ENCODE peak calls at places on chromosomes 5 and 9, in five cellular contexts. F, I, M, D and V are unnamed samples.

GRCh38 chr5:126446498-126447224 is 23.5 kb downstream of the GRAMD2B start:
- DNase-seq in M (no peak), F (no peak), I (no peak), D (peak), V (peak)

GRCh38 chr9:124693403-124693802 is 77.7 kb downstream of the NR6A1 start:
- DNase-seq in D (no peak), I (no peak), F (no peak), M (no peak), V (no peak)

GRCh38 chr5:5330723-5331530 is 91.5 kb upstream of the ICE1 start:
- DNase-seq in M (no peak), I (no peak), D (peak), F (no peak), V (no peak)

GRCh38 chr5:160181965-160182622 is 47.2 kb upstream of the FABP6 start:
- DNase-seq in F (no peak), I (no peak), M (no peak), D (peak), V (no peak)

GRCh38 chr9:93057024-93057702 is 1.3 kb upstream of the SUSD3 start:
- DNase-seq in I (peak), F (no peak), D (no peak), M (no peak), V (no peak)

GRCh38 chr9:125049212-125049611 is 94.1 kb downstream of the SCAI start:
- DNase-seq in M (no peak), I (no peak), F (peak), D (no peak), V (no peak)

GRCh38 chr5:177094224-177095087 is 7.7 kb downstream of the FGFR4 start:
- DNase-seq in I (no peak), F (no peak), D (peak), M (no peak), V (peak)

GRCh38 chr9:95055851-95056551 is 261.5 kb downstream of the FANCC start:
- DNase-seq in I (no peak), D (peak), F (no peak), M (no peak), V (no peak)

GRCh38 chr5:79236364-79236969 is 536 bp downstream of the JMY start:
- DNase-seq in D (peak), M (no peak), I (no peak), F (peak), V (no peak)

GRCh38 chr5:168528521-168529360 is at the start of gene FBLL1:
- DNase-seq in I (peak), F (peak), M (peak), D (peak), V (no peak)

GRCh38 chr9:82404484-82405280 is 416.1 kb downstream of the SPATA31D1 start:
- DNase-seq in F (no peak), I (no peak), M (no peak), D (peak), V (no peak)

GRCh38 chr9:105168935-105169334 is 75.5 kb upstream of the SLC44A1 start:
- DNase-seq in M (no peak), I (no peak), D (no peak), F (no peak), V (peak)

GRCh38 chr9:116589392-116590354 is 97.4 kb upstream of the TRIM32 start:
- DNase-seq in F (no peak), M (peak), I (peak), D (peak), V (peak)

GRCh38 chr5:127001621-127002296 is 28.6 kb downstream of the MARCHF3 start:
- DNase-seq in F (no peak), M (no peak), I (no peak), D (peak), V (peak)

GRCh38 chr5:122485226-122485625 is 173.2 kb downstream of the SNCAIP start:
- DNase-seq in F (no peak), M (no peak), I (no peak), D (no peak), V (no peak)

GRCh38 chr5:149448831-149449714 is 70.0 kb upstream of the IL17B start:
- DNase-seq in D (peak), F (no peak), M (no peak), I (no peak), V (peak)

GRCh38 chr9:127142291-127142690 is 19.9 kb upstream of the ANGPTL2 start:
- DNase-seq in M (peak), D (no peak), I (peak), F (no peak), V (no peak)

GRCh38 chr9:95771556-95772280 is 103.8 kb upstream of the ERCC6L2 start:
- DNase-seq in I (no peak), D (peak), F (peak), M (no peak), V (no peak)

GRCh38 chr9:72012642-72013041 is 47.8 kb downstream of the C9orf57 start:
- DNase-seq in D (no peak), F (no peak), M (no peak), I (no peak), V (no peak)

GRCh38 chr9:15231788-15232635 is 75.0 kb downstream of the TTC39B start:
- DNase-seq in D (peak), M (peak), I (peak), F (no peak), V (peak)

GRCh38 chr9:78552802-78553201 is 255.9 kb downstream of the PSAT1 start:
- DNase-seq in M (no peak), D (no peak), F (no peak), I (no peak), V (no peak)

GRCh38 chr9:117957267-117957666 is 253.1 kb downstream of the TLR4 start:
- DNase-seq in D (no peak), F (no peak), M (no peak), I (no peak), V (no peak)

GRCh38 chr5:140131967-140132409 is 6.3 kb downstream of the IGIP start:
- DNase-seq in D (peak), F (no peak), I (no peak), M (no peak), V (no peak)

GRCh38 chr5:103624035-103624461 is 61.5 kb upstream of the NUDT12 start:
- DNase-seq in D (peak), M (no peak), F (no peak), I (no peak), V (no peak)

GRCh38 chr9:70466976-70467551 is 52.6 kb upstream of the KLF9 start:
- DNase-seq in D (peak), M (no peak), F (no peak), I (no peak), V (peak)

GRCh38 chr9:118305371-118305770 is 601.2 kb downstream of the TLR4 start:
- DNase-seq in F (no peak), D (no peak), I (no peak), M (no peak), V (no peak)

GRCh38 chr5:176609724-176610429 is at the start of gene GPRIN1:
- DNase-seq in D (peak), I (peak), M (peak), F (peak), V (peak)

GRCh38 chr9:137672907-137673791 is 54.3 kb downstream of the EHMT1 start:
- DNase-seq in M (no peak), I (no peak), D (peak), F (no peak), V (peak)

GRCh38 chr5:14171091-14171490 is 27.9 kb downstream of the TRIO start:
- DNase-seq in D (no peak), M (no peak), F (no peak), I (no peak), V (no peak)

GRCh38 chr9:37453827-37454226 is 11.4 kb downstream of the ZBTB5 start:
- DNase-seq in D (no peak), I (no peak), F (no peak), M (no peak), V (no peak)

GRCh38 chr5:173880306-173880985 is 7.7 kb upstream of the CPEB4 start:
- DNase-seq in I (no peak), M (no peak), D (peak), F (no peak), V (peak)

GRCh38 chr5:19795218-19795617 is 192.8 kb downstream of the CDH18 start:
- DNase-seq in F (no peak), M (no peak), I (no peak), D (peak), V (peak)

GRCh38 chr9:73151653-73152382 is at the start of gene ANXA1:
- DNase-seq in F (no peak), I (no peak), M (no peak), D (peak), V (peak)

GRCh38 chr5:168368854-168369253 is 77.4 kb downstream of the WWC1 start:
- DNase-seq in I (no peak), D (no peak), M (no peak), F (no peak), V (no peak)

GRCh38 chr9:78592866-78593265 is 295.9 kb downstream of the PSAT1 start:
- DNase-seq in D (no peak), M (no peak), I (no peak), F (no peak), V (no peak)

GRCh38 chr5:148912714-148913398 is 86.4 kb downstream of the ADRB2 start:
- DNase-seq in I (peak), D (peak), F (peak), M (peak), V (peak)

GRCh38 chr9:14341437-14342133 is 27.6 kb upstream of the NFIB start:
- DNase-seq in I (no peak), F (no peak), D (no peak), M (no peak), V (no peak)

GRCh38 chr5:86232246-86232645 is 385.5 kb upstream of the COX7C start:
- DNase-seq in F (no peak), M (no peak), I (no peak), D (no peak), V (no peak)

DNA sequence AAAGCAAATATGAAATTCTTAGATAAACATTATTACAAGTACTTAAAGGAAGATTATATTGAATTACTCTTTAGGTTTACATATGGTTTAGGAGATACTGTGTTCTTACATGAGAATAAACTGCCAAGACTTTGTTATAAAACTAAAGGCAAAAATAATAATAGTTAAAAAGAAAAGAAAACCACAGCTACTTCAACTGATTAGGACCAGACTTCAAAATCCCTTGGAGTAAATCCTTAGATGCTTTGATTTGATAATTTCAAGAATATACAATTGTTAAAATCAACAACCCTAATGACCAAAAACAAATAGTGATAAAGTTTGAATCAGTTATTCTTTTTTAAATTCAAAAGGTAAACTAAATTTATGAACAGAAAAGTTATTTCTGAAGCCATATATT is 389.6 kb upstream of the COX7C start:
- DNase-seq in D (no peak), M (no peak), I (no peak), F (no peak), V (no peak)
- H4K91ac ChIP-seq in D (no peak), M (no peak), I (no peak), F (no peak), V (no peak)

DNA sequence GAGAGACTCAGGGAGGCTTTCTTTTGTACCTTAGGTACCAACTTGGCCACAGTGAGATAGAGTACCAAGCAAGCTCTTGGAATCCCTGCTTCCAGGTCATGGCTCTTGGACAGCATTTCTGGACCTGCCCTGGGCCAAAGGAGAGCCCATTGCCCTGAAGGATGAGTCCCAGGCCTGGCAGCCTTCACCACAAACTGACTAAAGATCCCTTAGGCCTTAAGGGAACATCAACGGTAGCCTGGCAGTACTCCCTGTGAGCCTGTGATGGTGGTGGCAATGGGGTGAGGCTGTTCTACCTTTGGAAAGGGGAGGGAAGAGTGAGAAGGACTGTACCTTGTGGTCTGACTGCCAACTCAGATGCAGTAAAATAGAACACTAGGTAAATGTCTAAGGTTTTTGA is 334.6 kb downstream of the SPOCK1 start:
- DNase-seq in I (no peak), F (no peak), D (no peak), M (no peak), V (no peak)
- H2BK12ac ChIP-seq in I (no peak), F (no peak), D (no peak), M (no peak), V (no peak)

GRCh38 chr9:76820431-76820830 is 56.2 kb downstream of the PCA3 start:
- DNase-seq in F (no peak), M (no peak), D (no peak), I (no peak), V (peak)

GRCh38 chr9:76817489-76817888 is 53.3 kb downstream of the PCA3 start:
- DNase-seq in D (peak), I (no peak), F (no peak), M (no peak), V (peak)

GRCh38 chr9:76818271-76818670 is 54.0 kb downstream of the PCA3 start:
- DNase-seq in I (peak), D (peak), M (no peak), F (no peak), V (peak)
- H4K91ac ChIP-seq in I (no peak), D (no peak), M (no peak), F (no peak), V (no peak)

DNA sequence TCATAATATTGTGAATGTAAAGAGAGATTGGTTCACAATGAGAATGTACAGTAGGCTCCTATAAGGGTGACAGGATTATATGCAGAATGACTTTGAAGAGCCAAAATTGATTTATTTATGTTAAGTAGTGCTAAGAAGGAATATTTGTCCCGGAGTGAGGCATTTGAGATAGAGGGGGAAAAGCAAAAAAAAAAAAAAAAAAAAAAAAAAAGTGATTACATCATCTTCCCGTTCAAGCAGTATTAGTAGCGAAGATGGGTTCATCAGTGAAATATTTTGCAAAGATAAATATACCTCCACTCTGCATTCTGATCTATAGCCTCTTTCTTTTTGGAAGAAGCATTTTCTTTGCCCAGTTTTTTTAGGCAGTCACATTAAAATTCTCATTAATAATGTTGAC is 74.0 kb downstream of the PIK3R1 start:
- DNase-seq in M (no peak), I (no peak), D (peak), F (no peak), V (no peak)
- H2BK12ac ChIP-seq in M (no peak), I (no peak), D (no peak), F (no peak), V (no peak)

DNA sequence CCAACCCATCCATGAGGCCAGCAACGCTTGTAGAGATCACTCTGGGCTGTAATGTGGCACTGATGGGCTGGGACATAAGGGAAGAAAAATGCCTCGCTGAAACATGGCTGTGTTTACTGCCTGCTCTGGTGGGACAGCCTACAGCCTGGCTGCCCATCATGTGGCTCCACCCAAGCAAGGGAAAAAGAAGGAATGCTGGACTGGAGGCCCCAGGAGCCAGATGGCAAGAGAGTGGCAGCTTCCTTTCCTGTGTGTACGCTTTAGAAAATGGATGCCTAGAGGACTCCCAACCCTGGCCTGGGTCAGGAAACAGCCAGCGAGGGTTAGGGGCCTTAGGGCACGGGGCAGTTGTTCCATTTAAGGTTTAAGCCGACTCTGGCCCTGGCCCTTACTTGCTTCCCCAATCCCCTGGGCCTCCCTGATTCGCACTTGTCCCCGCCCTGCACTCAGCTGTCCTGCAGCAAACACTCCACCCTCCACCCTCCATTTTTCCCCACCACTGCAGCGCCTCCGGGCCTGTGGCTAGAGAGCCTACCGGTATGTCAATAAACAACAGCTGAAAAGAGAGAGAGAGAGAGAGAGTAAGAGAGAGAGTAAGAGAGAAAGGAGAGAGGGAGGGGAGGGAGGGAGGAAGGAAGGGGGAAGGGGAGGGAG is 819.4 kb downstream of the SEMA5A start:
- DNase-seq in F (no peak), M (no peak), I (peak), D (peak), V (no peak)
- H4K91ac ChIP-seq in F (no peak), M (no peak), I (no peak), D (peak), V (no peak)

GRCh38 chr5:132737982-132738770 is 830 bp upstream of the KIF3A start:
- DNase-seq in I (no peak), M (no peak), D (no peak), F (no peak), V (peak)

GRCh38 chr5:132734687-132735086 is 2.7 kb downstream of the KIF3A start:
- DNase-seq in I (no peak), D (no peak), M (no peak), F (no peak), V (no peak)

GRCh38 chr5:132729896-132730295 is 7.5 kb downstream of the KIF3A start:
- DNase-seq in D (no peak), I (no peak), M (no peak), F (no peak), V (no peak)

GRCh38 chr5:132736853-132737833 is at the start of gene KIF3A:
- DNase-seq in D (peak), I (peak), M (peak), F (peak), V (peak)

GRCh38 chr5:132733499-132734148 is 3.7 kb downstream of the KIF3A start:
- DNase-seq in M (no peak), D (no peak), F (no peak), I (no peak), V (no peak)
- H2BK12ac ChIP-seq in M (no peak), D (no peak), F (no peak), I (no peak), V (no peak)

DNA sequence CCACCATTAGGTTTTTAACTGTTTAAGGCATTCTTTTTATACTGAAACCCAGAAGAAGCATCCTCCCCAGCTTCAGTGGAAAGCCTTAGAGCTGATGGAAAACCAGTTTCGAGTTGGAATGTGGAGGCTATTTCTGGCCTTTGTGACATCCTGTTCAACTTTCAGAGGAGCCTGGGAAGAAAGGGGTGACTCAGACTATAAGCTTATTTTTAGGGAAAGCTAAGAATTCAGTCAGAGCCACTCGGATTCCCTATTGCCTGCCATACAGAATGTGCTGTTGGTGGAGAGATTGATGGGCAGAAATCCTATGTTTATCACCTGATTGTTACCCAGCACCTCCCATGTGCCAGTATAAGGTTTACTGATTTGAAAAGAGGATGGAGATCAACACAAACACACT is 19.8 kb downstream of the PALM2AKAP2 start:
- DNase-seq in D (peak), I (no peak), F (no peak), M (no peak), V (no peak)
- H4K91ac ChIP-seq in D (no peak), I (no peak), F (no peak), M (no peak), V (no peak)

DNA sequence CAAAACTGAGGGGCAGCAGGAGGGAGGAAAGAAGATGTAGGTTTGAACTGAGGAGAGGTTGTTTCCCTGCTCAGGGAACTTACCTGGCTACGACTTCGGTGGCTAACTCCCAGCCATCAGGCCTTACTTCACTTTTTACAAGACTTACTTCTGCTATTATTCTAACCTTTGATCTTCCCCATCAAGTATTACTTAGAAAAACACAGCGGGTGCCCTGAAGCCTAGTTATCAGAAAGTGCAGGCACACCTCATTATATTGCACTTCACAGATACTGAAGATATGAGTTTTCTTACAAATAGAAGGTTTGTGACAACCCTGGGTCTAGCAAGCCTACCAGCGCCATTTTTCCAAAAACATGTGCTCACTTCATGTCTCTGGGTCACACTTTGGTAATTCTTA is 2103.0 kb upstream of the WWC1 start:
- DNase-seq in F (no peak), M (no peak), D (no peak), I (no peak), V (no peak)
- H2BK12ac ChIP-seq in F (no peak), M (no peak), D (no peak), I (no peak), V (no peak)